ENCODE peak calls at places on chromosome 6, in eight cellular contexts. One of them, this sample, is unnamed.

GRCh38 chr6:28585335-28585734 is 59.7 kb downstream of the GPX5 start:
- DNase-seq in right cardiac atrium: no peak
- DNase-seq in HTR-8/SVneo: no peak
- DNase-seq in right lobe of liver: no peak
- DNase-seq in cardiac fibroblast: peak
- DNase-seq in colonic mucosa: no peak
- DNase-seq in SJCRH30: no peak
- DNase-seq in skeletal muscle cell: peak
- DNase-seq in this sample: no peak

GRCh38 chr6:166599158-166599557 is 12.7 kb upstream of the RAMACL start:
- DNase-seq in HTR-8/SVneo: no peak
- DNase-seq in right lobe of liver: no peak
- DNase-seq in colonic mucosa: no peak
- DNase-seq in right cardiac atrium: no peak
- DNase-seq in skeletal muscle cell: no peak
- DNase-seq in cardiac fibroblast: no peak
- DNase-seq in SJCRH30: no peak
- DNase-seq in this sample: no peak

GRCh38 chr6:68976260-68976659 is 341.2 kb downstream of the ADGRB3 start:
- DNase-seq in cardiac fibroblast: no peak
- DNase-seq in SJCRH30: no peak
- DNase-seq in colonic mucosa: no peak
- DNase-seq in HTR-8/SVneo: no peak
- DNase-seq in skeletal muscle cell: no peak
- DNase-seq in right lobe of liver: no peak
- DNase-seq in right cardiac atrium: no peak
- DNase-seq in this sample: no peak

GRCh38 chr6:11423072-11423471 is 114.5 kb upstream of the TMEM170B start:
- DNase-seq in right cardiac atrium: no peak
- DNase-seq in cardiac fibroblast: peak
- DNase-seq in right lobe of liver: no peak
- DNase-seq in skeletal muscle cell: no peak
- DNase-seq in HTR-8/SVneo: no peak
- DNase-seq in SJCRH30: no peak
- DNase-seq in colonic mucosa: no peak
- DNase-seq in this sample: no peak

GRCh38 chr6:136371117-136371696 is 81.6 kb upstream of the BCLAF1 start:
- DNase-seq in right lobe of liver: no peak
- DNase-seq in SJCRH30: no peak
- DNase-seq in HTR-8/SVneo: no peak
- DNase-seq in right cardiac atrium: no peak
- DNase-seq in skeletal muscle cell: no peak
- DNase-seq in colonic mucosa: no peak
- DNase-seq in cardiac fibroblast: no peak
- DNase-seq in this sample: no peak

GRCh38 chr6:105873256-105873704 is 212.9 kb upstream of the PRDM1 start:
- DNase-seq in skeletal muscle cell: no peak
- DNase-seq in SJCRH30: no peak
- DNase-seq in cardiac fibroblast: no peak
- DNase-seq in HTR-8/SVneo: no peak
- DNase-seq in right cardiac atrium: no peak
- DNase-seq in colonic mucosa: no peak
- DNase-seq in right lobe of liver: no peak
- DNase-seq in this sample: no peak

GRCh38 chr6:162907876-162908481 is 180.2 kb downstream of the PACRG start:
- DNase-seq in SJCRH30: peak
- DNase-seq in right cardiac atrium: no peak
- DNase-seq in HTR-8/SVneo: no peak
- DNase-seq in cardiac fibroblast: peak
- DNase-seq in colonic mucosa: no peak
- DNase-seq in skeletal muscle cell: no peak
- DNase-seq in right lobe of liver: no peak
- DNase-seq in this sample: no peak

GRCh38 chr6:107718341-107718740 is 105.8 kb downstream of the SCML4 start:
- DNase-seq in cardiac fibroblast: no peak
- DNase-seq in right cardiac atrium: no peak
- DNase-seq in HTR-8/SVneo: no peak
- DNase-seq in SJCRH30: no peak
- DNase-seq in right lobe of liver: no peak
- DNase-seq in colonic mucosa: no peak
- DNase-seq in skeletal muscle cell: no peak
- DNase-seq in this sample: no peak

GRCh38 chr6:3612341-3613041 is 139.0 kb downstream of the PXDC1 start:
- DNase-seq in SJCRH30: peak
- DNase-seq in right cardiac atrium: no peak
- DNase-seq in right lobe of liver: no peak
- DNase-seq in colonic mucosa: no peak
- DNase-seq in HTR-8/SVneo: peak
- DNase-seq in skeletal muscle cell: peak
- DNase-seq in cardiac fibroblast: peak
- DNase-seq in this sample: peak

GRCh38 chr6:158869010-158869603 is 49.9 kb upstream of the EZR start:
- DNase-seq in colonic mucosa: no peak
- DNase-seq in right cardiac atrium: no peak
- DNase-seq in right lobe of liver: no peak
- DNase-seq in SJCRH30: peak
- DNase-seq in cardiac fibroblast: no peak
- DNase-seq in HTR-8/SVneo: peak
- DNase-seq in skeletal muscle cell: no peak
- DNase-seq in this sample: peak

GRCh38 chr6:34246563-34247391 is 2.0 kb downstream of the SMIM29 start:
- DNase-seq in cardiac fibroblast: peak
- DNase-seq in SJCRH30: peak
- DNase-seq in right cardiac atrium: peak
- DNase-seq in HTR-8/SVneo: no peak
- DNase-seq in skeletal muscle cell: no peak
- DNase-seq in right lobe of liver: no peak
- DNase-seq in colonic mucosa: peak
- DNase-seq in this sample: no peak

GRCh38 chr6:167479967-167480653 is 155.2 kb downstream of the TTLL2 start:
- DNase-seq in HTR-8/SVneo: no peak
- DNase-seq in skeletal muscle cell: no peak
- DNase-seq in SJCRH30: no peak
- DNase-seq in right lobe of liver: no peak
- DNase-seq in right cardiac atrium: no peak
- DNase-seq in cardiac fibroblast: no peak
- DNase-seq in colonic mucosa: no peak
- DNase-seq in this sample: peak

GRCh38 chr6:154509421-154510143 is 903 bp downstream of the CNKSR3 start:
- DNase-seq in HTR-8/SVneo: no peak
- DNase-seq in skeletal muscle cell: no peak
- DNase-seq in SJCRH30: peak
- DNase-seq in right lobe of liver: peak
- DNase-seq in cardiac fibroblast: peak
- DNase-seq in colonic mucosa: peak
- DNase-seq in right cardiac atrium: peak
- DNase-seq in this sample: peak

GRCh38 chr6:56819604-56820003 is 135.3 kb upstream of the BEND6 start:
- DNase-seq in right lobe of liver: no peak
- DNase-seq in skeletal muscle cell: no peak
- DNase-seq in HTR-8/SVneo: no peak
- DNase-seq in cardiac fibroblast: no peak
- DNase-seq in right cardiac atrium: no peak
- DNase-seq in colonic mucosa: no peak
- DNase-seq in SJCRH30: no peak
- DNase-seq in this sample: no peak

GRCh38 chr6:91135406-91135805 is 548.5 kb upstream of the MAP3K7 start:
- DNase-seq in HTR-8/SVneo: no peak
- DNase-seq in right cardiac atrium: no peak
- DNase-seq in cardiac fibroblast: no peak
- DNase-seq in skeletal muscle cell: no peak
- DNase-seq in SJCRH30: no peak
- DNase-seq in right lobe of liver: no peak
- DNase-seq in colonic mucosa: no peak
- DNase-seq in this sample: no peak

GRCh38 chr6:18601515-18602035 is 214.4 kb downstream of the RNF144B start:
- DNase-seq in SJCRH30: peak
- DNase-seq in colonic mucosa: no peak
- DNase-seq in cardiac fibroblast: no peak
- DNase-seq in HTR-8/SVneo: no peak
- DNase-seq in skeletal muscle cell: no peak
- DNase-seq in right lobe of liver: no peak
- DNase-seq in right cardiac atrium: no peak
- DNase-seq in this sample: no peak

GRCh38 chr6:42555477-42556457 is 8.1 kb upstream of the UBR2 start:
- DNase-seq in skeletal muscle cell: no peak
- DNase-seq in right cardiac atrium: no peak
- DNase-seq in right lobe of liver: no peak
- DNase-seq in HTR-8/SVneo: no peak
- DNase-seq in SJCRH30: peak
- DNase-seq in cardiac fibroblast: peak
- DNase-seq in colonic mucosa: peak
- DNase-seq in this sample: no peak

GRCh38 chr6:11460001-11460668 is 77.4 kb upstream of the TMEM170B start:
- DNase-seq in SJCRH30: no peak
- DNase-seq in cardiac fibroblast: peak
- DNase-seq in skeletal muscle cell: no peak
- DNase-seq in HTR-8/SVneo: no peak
- DNase-seq in right cardiac atrium: no peak
- DNase-seq in colonic mucosa: peak
- DNase-seq in right lobe of liver: no peak
- DNase-seq in this sample: no peak

GRCh38 chr6:166553563-166554271 is 32.8 kb downstream of the RAMACL start:
- DNase-seq in skeletal muscle cell: peak
- DNase-seq in HTR-8/SVneo: no peak
- DNase-seq in cardiac fibroblast: peak
- DNase-seq in right cardiac atrium: no peak
- DNase-seq in SJCRH30: no peak
- DNase-seq in colonic mucosa: peak
- DNase-seq in right lobe of liver: no peak
- DNase-seq in this sample: peak

GRCh38 chr6:8628063-8628462 is 192.7 kb upstream of the SLC35B3 start:
- DNase-seq in right cardiac atrium: no peak
- DNase-seq in skeletal muscle cell: no peak
- DNase-seq in colonic mucosa: no peak
- DNase-seq in SJCRH30: peak
- DNase-seq in right lobe of liver: no peak
- DNase-seq in HTR-8/SVneo: no peak
- DNase-seq in cardiac fibroblast: no peak
- DNase-seq in this sample: no peak

GRCh38 chr6:33124525-33124901 is 48.7 kb downstream of the HLA-DPB1 start:
- DNase-seq in HTR-8/SVneo: no peak
- DNase-seq in skeletal muscle cell: no peak
- DNase-seq in right cardiac atrium: no peak
- DNase-seq in cardiac fibroblast: no peak
- DNase-seq in right lobe of liver: no peak
- DNase-seq in SJCRH30: no peak
- DNase-seq in colonic mucosa: no peak
- DNase-seq in this sample: no peak

GRCh38 chr6:151502499-151502898 is 8.7 kb downstream of the CCDC170 start:
- DNase-seq in skeletal muscle cell: no peak
- DNase-seq in right cardiac atrium: no peak
- DNase-seq in right lobe of liver: no peak
- DNase-seq in HTR-8/SVneo: peak
- DNase-seq in SJCRH30: no peak
- DNase-seq in cardiac fibroblast: peak
- DNase-seq in colonic mucosa: no peak
- DNase-seq in this sample: no peak

GRCh38 chr6:89895273-89895874 is 1.1 kb downstream of the GJA10 start:
- DNase-seq in skeletal muscle cell: peak
- DNase-seq in right lobe of liver: no peak
- DNase-seq in colonic mucosa: no peak
- DNase-seq in cardiac fibroblast: peak
- DNase-seq in right cardiac atrium: no peak
- DNase-seq in SJCRH30: peak
- DNase-seq in HTR-8/SVneo: peak
- DNase-seq in this sample: peak

GRCh38 chr6:71012871-71013456 is 56.1 kb upstream of the B3GAT2 start:
- DNase-seq in right cardiac atrium: no peak
- DNase-seq in colonic mucosa: no peak
- DNase-seq in HTR-8/SVneo: peak
- DNase-seq in skeletal muscle cell: peak
- DNase-seq in SJCRH30: peak
- DNase-seq in right lobe of liver: no peak
- DNase-seq in cardiac fibroblast: peak
- DNase-seq in this sample: no peak

GRCh38 chr6:139369068-139369467 is 5.4 kb downstream of the CITED2 start:
- DNase-seq in SJCRH30: no peak
- DNase-seq in HTR-8/SVneo: no peak
- DNase-seq in right cardiac atrium: no peak
- DNase-seq in right lobe of liver: no peak
- DNase-seq in cardiac fibroblast: no peak
- DNase-seq in colonic mucosa: no peak
- DNase-seq in skeletal muscle cell: no peak
- DNase-seq in this sample: no peak

This sample was measured in lower leg skin.